ENCODE peak calls at places on chromosomes 7 and 10, in nine cellular contexts. M, K, Y, V, A, T, N, O and L are unnamed samples.

GRCh38 chr10:133093291-133093690 is 5.6 kb downstream of the ADGRA1 start:
- DNase-seq in Y (no peak), T (no peak), K (no peak), O (no peak), M (no peak), N (no peak), V (no peak), A (no peak), L (no peak)

GRCh38 chr7:40808409-40808942 is 673.7 kb downstream of the SUGCT start:
- DNase-seq in V (no peak), Y (peak; percentile 97), K (no peak), M (no peak), T (no peak), O (no peak), N (no peak), A (no peak), L (no peak)

GRCh38 chr10:116431598-116431997 is 4.0 kb downstream of the PNLIPRP3 start:
- DNase-seq in M (no peak), Y (no peak), K (no peak), N (no peak), A (no peak), O (no peak), V (no peak), T (no peak), L (no peak)

GRCh38 chr10:86632009-86632800 is 22.1 kb upstream of the OPN4 start:
- DNase-seq in Y (peak; percentile 36), T (no peak), A (no peak), V (no peak), N (peak; percentile 79), O (no peak), M (no peak), K (no peak), L (no peak)

GRCh38 chr7:151132461-151133205 is 34.9 kb downstream of the GBX1 start:
- DNase-seq in T (no peak), N (peak; percentile 38), A (no peak), Y (no peak), V (no peak), K (no peak), O (peak; percentile 54), M (no peak), L (no peak)

GRCh38 chr10:18350340-18350739 is 210.1 kb downstream of the CACNB2 start:
- DNase-seq in K (no peak), T (no peak), O (no peak), Y (no peak), A (peak; percentile 3), N (no peak), V (no peak), M (no peak), L (no peak)

GRCh38 chr10:85152488-85152887 is 824.1 kb downstream of the CCSER2 start:
- DNase-seq in V (no peak), A (no peak), O (no peak), N (no peak), M (no peak), K (no peak), T (no peak), Y (no peak), L (no peak)

GRCh38 chr10:128125416-128125943 is 743 bp downstream of the MKI67 start:
- DNase-seq in M (no peak), V (no peak), A (peak; percentile 39), Y (no peak), T (no peak), K (no peak), O (no peak), N (peak; percentile 48), L (no peak)

GRCh38 chr10:103855424-103855823 is at the start of gene SH3PXD2A:
- DNase-seq in Y (peak; percentile 44), V (no peak), T (peak; percentile 46), O (no peak), A (peak; percentile 31), M (no peak), K (no peak), N (peak; percentile 78), L (no peak)

GRCh38 chr10:110794808-110795207 is 76.9 kb upstream of the PDCD4 start:
- DNase-seq in O (no peak), M (no peak), K (no peak), V (no peak), A (peak; percentile 74), N (peak; percentile 83), Y (no peak), T (peak; percentile 66), L (no peak)

GRCh38 chr10:116691079-116691398 is 51.3 kb downstream of the HSPA12A start:
- DNase-seq in K (no peak), N (no peak), T (no peak), A (no peak), O (no peak), V (no peak), Y (no peak), M (no peak), L (no peak)

GRCh38 chr7:99843808-99844207 is 16.0 kb downstream of the CYP3A43 start:
- DNase-seq in Y (peak; percentile 4), M (no peak), V (no peak), K (no peak), T (no peak), O (no peak), N (no peak), A (no peak), L (no peak)

GRCh38 chr10:123309740-123310139 is 155.5 kb downstream of the BUB3 start:
- DNase-seq in T (no peak), M (no peak), V (no peak), O (no peak), A (no peak), K (no peak), N (peak; percentile 38), Y (no peak), L (no peak)

GRCh38 chr7:144854839-144855424 is 19.1 kb upstream of the TPK1 start:
- DNase-seq in V (no peak), N (no peak), O (no peak), A (peak; percentile 84), T (no peak), Y (peak; percentile 8), K (no peak), M (no peak), L (no peak)